ENCODE peak calls at places on chromosomes 12 and 14, in five cellular contexts. Q is HCT116, L is Panc1, V is transverse colon, N is spleen. J is an unnamed sample. For H3K4me1, the result is how much of the 10 kb centered on the place peaks cover.

GRCh38 chr12:26773313-26774104 is 59.5 kb downstream of the ITPR2 start:
- DNase-seq in V (no peak), N (no peak), Q (no peak), L (no peak), J (no peak)

GRCh38 chr12:54299515-54300266 is 1.1 kb downstream of the NFE2 start:
- DNase-seq in L (no peak), Q (no peak), N (no peak), V (no peak), J (no peak)

GRCh38 chr14:76768201-76768656 is 7.0 kb downstream of the VASH1 start:
- DNase-seq in L (no peak), V (peak), Q (no peak), N (peak), J (no peak)

GRCh38 chr14:70906785-70907171 is 481 bp upstream of the PCNX1 start:
- DNase-seq in V (no peak), L (no peak), Q (no peak), N (no peak), J (no peak)

GRCh38 chr12:52372216-52373154 is 5.2 kb upstream of the KRT85 start:
- DNase-seq in Q (peak), L (peak), N (peak), V (peak), J (peak)

GRCh38 chr12:50220357-50221061 is 53.3 kb upstream of the CERS5 start:
- DNase-seq in Q (no peak), L (no peak), V (no peak), N (no peak), J (no peak)

GRCh38 chr12:3129301-3130052 is 52.3 kb downstream of the TSPAN9 start:
- DNase-seq in L (no peak), Q (no peak), V (no peak), N (no peak), J (no peak)

GRCh38 chr12:100987552-100988277 is 193.1 kb downstream of the ANO4 start:
- DNase-seq in N (no peak), V (no peak), L (no peak), Q (peak), J (no peak)

GRCh38 chr14:57122129-57122528 is 146.6 kb downstream of the EXOC5 start:
- DNase-seq in N (no peak), Q (no peak), V (no peak), L (no peak), J (no peak)

GRCh38 chr12:82479511-82479910 is 121.2 kb downstream of the METTL25 start:
- DNase-seq in Q (no peak), L (no peak), V (no peak), N (no peak), J (no peak)

GRCh38 chr12:126338031-126338441 is 1272.8 kb downstream of the AACS start:
- DNase-seq in N (no peak), Q (no peak), V (no peak), L (no peak), J (no peak)

GRCh38 chr12:95286713-95287112 is 69.1 kb downstream of the VEZT start:
- DNase-seq in L (no peak), V (no peak), N (no peak), Q (no peak), J (peak)

GRCh38 chr14:31241450-31242114 is 34.0 kb upstream of the HECTD1 start:
- DNase-seq in L (no peak), V (no peak), Q (no peak), N (no peak), J (no peak)

GRCh38 chr14:64758025-64758521 is 53.8 kb downstream of the PLEKHG3 start:
- DNase-seq in V (peak), Q (no peak), L (no peak), N (peak), J (no peak)

GRCh38 chr14:103071544-103072251 is 12.3 kb upstream of the LBHD2 start:
- DNase-seq in L (no peak), N (peak), Q (no peak), V (peak), J (peak)

GRCh38 chr14:84804498-84805294 is 725.2 kb upstream of the FLRT2 start:
- DNase-seq in V (no peak), N (no peak), Q (no peak), L (no peak), J (no peak)

GRCh38 chr12:102438047-102438822 is 42.1 kb downstream of the IGF1 start:
- DNase-seq in Q (no peak), L (no peak), N (no peak), V (no peak), J (no peak)

GRCh38 chr12:123336530-123336929 is 28.1 kb downstream of the SBNO1 start:
- DNase-seq in L (no peak), Q (no peak), V (no peak), N (no peak), J (no peak)

GRCh38 chr14:22088614-22089359 is 415.2 kb upstream of the OR4E1 start:
- DNase-seq in Q (no peak), V (no peak), L (no peak), N (no peak), J (no peak)
- TF ChIP-seq POLR2AphosphoS5 in Q (no peak), V (peak), L (no peak), N (no peak), J (peak)

DNA sequence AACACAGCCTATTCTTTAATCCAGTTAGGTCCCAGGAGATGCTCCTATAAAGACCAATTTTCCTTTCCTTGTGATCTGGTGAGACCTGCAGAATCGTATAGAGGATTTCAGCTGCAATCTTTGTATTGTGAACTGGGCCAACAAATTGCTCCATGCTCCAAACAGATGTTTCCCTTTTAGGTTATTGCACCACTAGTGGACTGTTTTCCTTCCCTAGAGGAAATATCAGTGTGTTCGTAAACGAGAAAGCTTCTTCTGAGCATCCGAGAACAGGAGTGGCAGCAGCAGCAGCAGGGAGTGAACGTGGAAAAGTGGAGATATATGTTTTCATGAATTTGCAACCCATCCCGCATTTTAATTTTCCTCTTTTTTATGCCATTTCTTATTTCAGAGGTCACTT is 344.1 kb upstream of the PDE3A start:
- DNase-seq in L (no peak), Q (no peak), N (no peak), V (no peak), J (no peak)
- H3K4me1 ChIP-seq in L (under half), Q (under half), N (under half), V (under half), J (under half)

GRCh38 chr12:1595026-1595561 is 713 bp upstream of the FBXL14 start:
- DNase-seq in V (peak), L (no peak), N (no peak), Q (no peak), J (peak)

GRCh38 chr12:1594295-1595025 is at the start of gene FBXL14:
- DNase-seq in L (no peak), V (peak), Q (peak), N (peak), J (peak)

GRCh38 chr12:1592444-1593231 is 1.7 kb downstream of the FBXL14 start:
- DNase-seq in Q (no peak), N (peak), V (peak), L (no peak), J (peak)

GRCh38 chr12:1594045-1594294 is 411 bp downstream of the FBXL14 start:
- DNase-seq in L (no peak), Q (no peak), V (peak), N (peak), J (peak)

DNA sequence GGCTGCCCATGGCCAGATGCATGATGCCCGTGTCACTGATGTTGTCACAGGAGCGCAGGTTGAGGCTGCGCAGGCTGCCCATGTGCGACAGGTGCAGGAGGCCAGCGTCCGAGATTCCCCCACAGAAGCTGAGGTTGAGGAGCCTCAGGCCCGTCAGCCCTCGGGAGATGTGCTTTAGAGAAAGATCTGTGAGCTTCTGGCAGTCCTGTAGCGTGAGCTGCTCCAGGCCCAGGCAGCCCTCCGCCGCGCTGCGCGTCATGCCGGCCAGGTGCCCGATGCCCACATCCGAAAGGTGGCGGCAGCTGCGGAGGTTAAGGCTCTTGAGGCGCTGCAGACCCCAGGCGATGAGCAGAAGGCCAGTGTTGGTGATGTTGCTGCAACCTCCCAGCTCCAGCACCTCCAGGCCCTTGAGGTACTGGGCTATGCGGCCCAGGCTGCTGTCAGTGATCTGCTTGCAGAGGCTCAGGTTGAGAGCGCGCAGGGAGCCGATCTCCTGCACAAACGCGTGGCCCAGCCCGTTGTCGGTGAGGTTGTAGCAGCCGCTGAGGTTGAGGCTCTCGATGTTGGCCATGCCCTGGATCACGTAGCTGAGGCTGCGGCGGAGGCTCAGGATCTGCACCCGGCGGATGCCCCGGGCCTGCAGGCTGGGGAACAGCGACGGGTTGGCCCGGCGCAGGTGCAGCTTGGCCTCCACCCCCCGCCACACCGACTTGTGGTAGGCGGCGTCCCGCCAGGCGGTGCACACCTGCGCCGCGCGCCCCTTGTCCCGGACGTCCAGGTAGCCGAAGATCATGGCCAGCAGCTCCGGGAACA is 943 bp downstream of the FBXL14 start:
- DNase-seq in Q (no peak), L (no peak), V (peak), N (peak), J (peak)
- TF ChIP-seq POLR2AphosphoS5 in Q (no peak), L (no peak), V (peak), N (peak), J (no peak)

GRCh38 chr14:91398707-91399106 is 18.9 kb downstream of the CCDC88C start:
- DNase-seq in Q (no peak), N (peak), V (no peak), L (no peak), J (no peak)
- H3K4me1 ChIP-seq in Q (under half), N (half or more), V (under half), L (under half), J (under half)

DNA sequence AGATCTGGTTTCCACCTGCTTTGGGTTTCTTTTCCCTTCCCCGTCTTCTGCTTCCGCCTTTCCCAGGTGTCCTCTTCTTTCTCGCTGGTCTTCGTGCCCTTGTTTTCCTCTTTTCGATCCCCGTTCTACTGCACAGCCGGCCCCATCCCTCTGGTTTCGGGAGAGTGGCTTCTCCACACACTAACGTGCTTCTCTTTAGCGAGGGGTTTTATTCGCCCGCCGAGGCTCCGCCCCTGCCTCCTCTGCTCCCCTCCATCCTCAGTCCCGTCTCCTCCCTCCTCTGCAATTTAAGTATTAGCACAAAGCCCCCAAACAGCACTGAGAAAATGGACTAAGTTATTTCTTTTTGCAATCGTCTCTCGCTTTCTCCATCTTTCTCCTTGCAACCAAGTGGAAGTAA is at the start of gene SLC7A8:
- DNase-seq in V (peak), N (peak), L (no peak), Q (peak), J (peak)
- TF ChIP-seq POLR2AphosphoS5 in V (peak), N (no peak), L (no peak), Q (peak), J (peak)